ENCODE peak calls at places on chromosomes 6 and 20, in five cellular contexts. D, B, V, M and F are unnamed samples.
A peak's percentile ranks its signal among the peaks of the same experiment; 100 is the strongest.

GRCh38 chr6:128882560-128882959 is 378 bp upstream of the LAMA2 start:
- DNase-seq in B (no peak), D (peak; percentile 11), V (no peak), M (no peak), F (no peak)

GRCh38 chr6:99743647-99744046 is 137.0 kb downstream of the PRDM13 start:
- DNase-seq in M (no peak), V (no peak), D (no peak), B (no peak), F (no peak)

GRCh38 chr20:49893242-49894072 is 21.9 kb downstream of the SPATA2 start:
- DNase-seq in V (no peak), B (no peak), D (no peak), M (no peak), F (no peak)

GRCh38 chr20:50338479-50339195 is 148.0 kb downstream of the CEBPB start:
- DNase-seq in B (peak; percentile 55), M (no peak), V (no peak), D (peak; percentile 61), F (no peak)

GRCh38 chr6:12410946-12411345 is 120.8 kb downstream of the EDN1 start:
- DNase-seq in M (no peak), B (no peak), D (no peak), V (no peak), F (no peak)

GRCh38 chr6:91669904-91670295 is 1083.0 kb upstream of the MAP3K7 start:
- DNase-seq in V (no peak), B (no peak), D (no peak), M (no peak), F (no peak)

GRCh38 chr6:150072201-150072600 is 3.3 kb upstream of the ULBP3 start:
- DNase-seq in M (no peak), V (no peak), B (peak; percentile 37), D (peak; percentile 48), F (no peak)

GRCh38 chr20:48348022-48348421 is 479.8 kb downstream of the PREX1 start:
- DNase-seq in B (no peak), D (no peak), V (no peak), M (no peak), F (no peak)

GRCh38 chr20:6014957-6015356 is 38.9 kb downstream of the LRRN4 start:
- DNase-seq in D (no peak), M (no peak), B (no peak), V (no peak), F (no peak)

GRCh38 chr20:48603116-48603818 is 224.5 kb downstream of the PREX1 start:
- DNase-seq in V (no peak), D (no peak), B (no peak), M (no peak), F (no peak)

GRCh38 chr6:27280064-27280539 is 32.0 kb downstream of the POM121L2 start:
- DNase-seq in D (peak; percentile 58), M (peak; percentile 8), B (peak; percentile 72), V (peak; percentile 77), F (no peak)

GRCh38 chr6:141426400-141426980 is 706.2 kb upstream of the GJE1 start:
- DNase-seq in D (peak; percentile 5), V (no peak), M (no peak), B (no peak), F (no peak)

GRCh38 chr6:3710403-3710802 is 41.1 kb downstream of the PXDC1 start:
- DNase-seq in D (no peak), V (no peak), B (no peak), M (no peak), F (no peak)

GRCh38 chr6:8074213-8074612 is 10.0 kb upstream of the BLOC1S5 start:
- DNase-seq in M (no peak), V (no peak), B (no peak), D (peak; percentile 58), F (no peak)

GRCh38 chr6:142886431-142887170 is 58.4 kb downstream of the HIVEP2 start:
- DNase-seq in V (no peak), M (no peak), B (peak; percentile 91), D (no peak), F (no peak)

GRCh38 chr20:46941404-46941803 is 46.8 kb downstream of the EYA2 start:
- DNase-seq in D (no peak), V (no peak), B (no peak), M (no peak), F (no peak)

GRCh38 chr6:136763255-136763654 is 29.0 kb downstream of the MAP3K5 start:
- DNase-seq in M (no peak), D (no peak), B (peak; percentile 35), V (no peak), F (no peak)

GRCh38 chr6:154474636-154475428 is 35.7 kb downstream of the CNKSR3 start:
- DNase-seq in B (no peak), D (peak; percentile 81), V (no peak), M (no peak), F (no peak)

GRCh38 chr6:33745558-33745957 is 1.1 kb downstream of the IP6K3 start:
- DNase-seq in V (no peak), D (no peak), M (no peak), B (no peak), F (no peak)

GRCh38 chr6:123213921-123214320 is 217.9 kb downstream of the CLVS2 start:
- DNase-seq in M (no peak), B (no peak), D (no peak), V (no peak), F (no peak)

GRCh38 chr6:167979436-167980090 is 17.9 kb upstream of the KIF25 start:
- DNase-seq in V (no peak), D (no peak), M (no peak), B (no peak), F (no peak)

GRCh38 chr6:20319520-20320357 is 81.9 kb upstream of the E2F3 start:
- DNase-seq in B (no peak), V (no peak), D (no peak), M (no peak), F (no peak)

GRCh38 chr6:139852484-139853140 is 478.2 kb upstream of the CITED2 start:
- DNase-seq in B (no peak), D (no peak), V (no peak), M (no peak), F (no peak)